ENCODE peak calls at places on chromosomes 2 and 18, in five cellular contexts. S, N, T, X and K are unnamed samples.

GRCh38 chr18:75005622-75006021 is 203.3 kb downstream of the PTGR3 start:
- DNase-seq in S (no peak), N (no peak), T (peak; percentile 80), X (no peak), K (no peak)

GRCh38 chr2:141058552-141058951 is 1072.3 kb downstream of the LRP1B start:
- DNase-seq in S (no peak), N (no peak), T (no peak), X (no peak), K (no peak)

GRCh38 chr2:50385361-50385760 is 646.6 kb downstream of the NRXN1 start:
- DNase-seq in S (no peak), N (no peak), T (no peak), X (no peak), K (no peak)

GRCh38 chr2:170235860-170236638 is 58.1 kb downstream of the MYO3B start:
- DNase-seq in S (peak; percentile 55), N (peak; percentile 84), T (peak; percentile 54), X (peak; percentile 50), K (peak; percentile 73)

GRCh38 chr2:41353060-41353459 is 694.8 kb upstream of the PKDCC start:
- DNase-seq in S (no peak), N (no peak), T (no peak), X (no peak), K (no peak)

GRCh38 chr2:145036421-145036901 is 516.5 kb upstream of the ZEB2 start:
- DNase-seq in S (no peak), N (no peak), T (peak; percentile 13), X (no peak), K (no peak)

GRCh38 chr18:38007931-38008330 is 442.3 kb upstream of the CELF4 start:
- DNase-seq in S (no peak), N (no peak), T (no peak), X (no peak), K (peak; percentile 73)

GRCh38 chr18:79200546-79201268 is 131.5 kb downstream of the ATP9B start:
- DNase-seq in S (no peak), N (peak; percentile 30), T (peak; percentile 25), X (peak; percentile 85), K (peak; percentile 25)

GRCh38 chr2:5740073-5740472 is 47.9 kb downstream of the SOX11 start:
- DNase-seq in S (no peak), N (no peak), T (no peak), X (no peak), K (no peak)

GRCh38 chr2:237306083-237306786 is 107.7 kb downstream of the COL6A3 start:
- DNase-seq in S (no peak), N (no peak), T (peak; percentile 91), X (no peak), K (peak; percentile 80)

GRCh38 chr2:195710407-195710806 is 53.4 kb downstream of the SLC39A10 start:
- DNase-seq in S (no peak), N (no peak), T (peak; percentile 96), X (no peak), K (peak; percentile 55)

DNA sequence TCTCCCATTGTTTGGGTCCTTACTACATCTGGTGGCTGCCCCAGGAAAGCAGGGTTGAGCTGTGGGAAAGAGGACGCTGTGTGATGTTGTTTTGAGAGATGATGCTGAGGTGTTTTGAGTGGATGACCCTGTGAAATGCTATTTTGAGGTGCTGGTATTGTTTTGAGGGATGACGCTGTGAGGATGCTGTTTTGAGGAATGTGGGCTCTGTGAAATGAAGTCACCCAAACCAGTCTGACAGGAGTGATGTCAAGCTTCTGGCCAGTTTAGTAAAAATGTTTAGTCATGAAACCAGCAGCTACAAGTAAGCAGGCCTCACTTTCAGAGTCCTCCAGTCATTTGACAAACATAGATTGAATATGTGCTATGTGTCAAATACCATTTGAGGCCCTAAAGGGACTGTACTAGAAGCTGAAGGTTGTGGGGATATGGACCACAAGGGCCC is 16.1 kb upstream of the PUM2 start:
- DNase-seq in S (no peak), N (no peak), T (peak; percentile 63), X (no peak), K (no peak)
- H4K91ac ChIP-seq in S (no peak overlapping the region), N (no peak overlapping the region), T (no peak overlapping the region), X (no peak overlapping the region), K (no peak overlapping the region)

DNA sequence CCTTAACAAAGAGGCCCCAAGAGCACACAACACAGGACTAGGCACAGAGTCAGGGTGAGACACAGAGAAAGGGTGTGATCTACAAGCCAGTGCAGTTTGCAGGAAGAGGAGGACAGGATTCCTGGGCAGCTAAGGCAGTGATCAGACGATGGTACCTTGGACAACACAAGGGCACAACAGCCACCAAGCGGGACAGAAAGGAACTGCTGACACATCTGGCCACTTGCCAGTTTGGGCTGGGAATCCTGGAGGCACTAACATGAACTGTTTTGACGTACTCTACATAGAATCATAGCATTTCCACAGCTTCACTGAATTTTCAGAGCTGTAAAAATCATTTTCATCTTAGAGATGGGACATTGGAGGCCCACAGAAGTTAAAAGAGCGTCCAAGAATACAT is 221.5 kb upstream of the SLC35G4 start:
- DNase-seq in S (no peak), N (no peak), T (peak; percentile 47), X (peak; percentile 46), K (peak; percentile 61)
- H3K23ac ChIP-seq in S (no peak overlapping the region), N (no peak overlapping the region), T (no peak overlapping the region), X (no peak overlapping the region), K (no peak overlapping the region)

GRCh38 chr18:77108001-77108692 is 24.4 kb downstream of the MBP start:
- DNase-seq in S (peak; percentile 33), N (no peak), T (peak; percentile 92), X (no peak), K (peak; percentile 93)

GRCh38 chr18:77110400-77110799 is 22.2 kb downstream of the MBP start:
- DNase-seq in S (peak; percentile 45), N (no peak), T (no peak), X (no peak), K (no peak)

GRCh38 chr18:77107218-77107815 is 25.3 kb downstream of the MBP start:
- DNase-seq in S (peak; percentile 39), N (no peak), T (no peak), X (no peak), K (no peak)

GRCh38 chr18:77110936-77111335 is 21.6 kb downstream of the MBP start:
- DNase-seq in S (peak; percentile 34), N (no peak), T (no peak), X (no peak), K (no peak)

GRCh38 chr18:77108821-77109692 is 23.5 kb downstream of the MBP start:
- DNase-seq in S (no peak), N (no peak), T (no peak), X (no peak), K (no peak)
- H3K9ac ChIP-seq in S (no peak overlapping the region), N (no peak overlapping the region), T (no peak overlapping the region), X (no peak overlapping the region), K (peak overlapping the region; percentile 68)

DNA sequence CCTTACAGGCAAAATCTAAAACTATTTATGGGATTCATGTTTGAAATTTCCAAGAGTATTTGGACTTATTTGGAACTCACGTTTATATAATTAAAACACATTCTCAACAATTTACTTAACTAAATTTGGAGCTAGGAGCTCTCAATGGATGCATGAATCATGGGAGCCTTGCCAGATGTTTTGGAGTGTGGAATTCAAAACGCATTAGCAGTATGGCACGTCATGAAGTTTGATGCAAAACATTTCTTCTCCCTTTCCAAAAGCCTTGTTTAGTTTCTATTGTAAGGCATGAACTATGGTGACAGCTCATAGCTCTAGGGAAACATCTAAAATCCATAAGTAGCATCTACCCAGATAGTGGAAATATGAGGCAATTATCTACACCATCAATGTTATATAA is 701.6 kb downstream of the SATB2 start:
- DNase-seq in S (no peak), N (no peak), T (peak; percentile 18), X (no peak), K (no peak)
- H4K91ac ChIP-seq in S (no peak overlapping the region), N (no peak overlapping the region), T (no peak overlapping the region), X (no peak overlapping the region), K (no peak overlapping the region)

DNA sequence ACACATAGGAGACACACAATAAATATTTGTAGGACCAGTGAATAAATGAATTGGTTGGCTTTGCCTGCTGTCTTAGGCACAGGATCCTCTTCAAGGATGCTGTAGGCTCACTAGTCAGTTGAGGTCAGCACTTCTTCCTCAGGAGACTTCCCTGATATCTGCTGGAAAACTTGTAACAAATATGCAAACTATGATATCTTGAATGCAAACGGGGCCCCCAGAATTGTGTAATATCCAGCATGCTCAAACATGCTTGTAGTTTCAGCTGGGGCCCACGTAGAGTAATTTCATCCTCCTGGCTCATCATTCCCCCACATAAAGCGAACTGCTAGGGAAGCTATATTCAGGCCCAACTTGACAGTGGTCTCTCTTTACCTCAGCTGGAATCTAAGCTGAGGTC is 43.6 kb downstream of the POLE4 start:
- DNase-seq in S (no peak), N (no peak), T (peak; percentile 75), X (no peak), K (no peak)
- H3K23ac ChIP-seq in S (no peak overlapping the region), N (no peak overlapping the region), T (no peak overlapping the region), X (no peak overlapping the region), K (no peak overlapping the region)

GRCh38 chr2:45191096-45191863 is 182.0 kb upstream of the SIX2 start:
- DNase-seq in S (no peak), N (no peak), T (peak; percentile 68), X (no peak), K (peak; percentile 22)

GRCh38 chr2:45192991-45193390 is 183.7 kb upstream of the SIX2 start:
- DNase-seq in S (no peak), N (no peak), T (no peak), X (no peak), K (no peak)

GRCh38 chr2:45190481-45190880 is 181.2 kb upstream of the SIX2 start:
- DNase-seq in S (no peak), N (no peak), T (peak; percentile 69), X (peak; percentile 63), K (peak; percentile 28)

GRCh38 chr2:45191972-45192371 is 182.7 kb upstream of the SIX2 start:
- DNase-seq in S (no peak), N (no peak), T (no peak), X (no peak), K (no peak)

GRCh38 chr2:45192481-45192880 is 183.2 kb upstream of the SIX2 start:
- DNase-seq in S (no peak), N (no peak), T (no peak), X (no peak), K (no peak)
- H3K9ac ChIP-seq in S (no peak overlapping the region), N (no peak overlapping the region), T (no peak overlapping the region), X (no peak overlapping the region), K (peak overlapping the region; percentile 50)

GRCh38 chr18:47115205-47115604 is 35.1 kb downstream of the HDHD2 start:
- DNase-seq in S (no peak), N (no peak), T (no peak), X (no peak), K (no peak)
- H4K91ac ChIP-seq in S (no peak overlapping the region), N (no peak overlapping the region), T (no peak overlapping the region), X (no peak overlapping the region), K (no peak overlapping the region)